ENCODE peak calls at places on chromosomes 16 and 17, in ten cellular contexts. One of them, this sample, is unnamed.

GRCh38 chr17:49393491-49394255 is 21.0 kb downstream of the PHB1 start:
- DNase-seq in AG10803: no peak
- DNase-seq in right lobe of liver: no peak
- DNase-seq in transverse colon: no peak
- DNase-seq in lung: no peak
- DNase-seq in body of pancreas: no peak
- DNase-seq in upper lobe of right lung: no peak
- DNase-seq in cardiac fibroblast: peak; percentile 31
- DNase-seq in AG04450: no peak
- DNase-seq in GM20000: no peak
- DNase-seq in this sample: no peak

GRCh38 chr17:77879226-77879895 is 79.1 kb upstream of the TNRC6C start:
- DNase-seq in AG10803: no peak
- DNase-seq in right lobe of liver: no peak
- DNase-seq in transverse colon: no peak
- DNase-seq in lung: no peak
- DNase-seq in body of pancreas: no peak
- DNase-seq in upper lobe of right lung: no peak
- DNase-seq in cardiac fibroblast: no peak
- DNase-seq in AG04450: no peak
- DNase-seq in GM20000: no peak
- DNase-seq in this sample: no peak

GRCh38 chr17:1872976-1873375 is 43.2 kb downstream of the RPA1 start:
- DNase-seq in AG10803: no peak
- DNase-seq in right lobe of liver: no peak
- DNase-seq in transverse colon: no peak
- DNase-seq in lung: no peak
- DNase-seq in body of pancreas: no peak
- DNase-seq in upper lobe of right lung: no peak
- DNase-seq in cardiac fibroblast: no peak
- DNase-seq in AG04450: no peak
- DNase-seq in GM20000: no peak
- DNase-seq in this sample: no peak

GRCh38 chr17:49580055-49580721 is 4.5 kb downstream of the NXPH3 start:
- DNase-seq in AG10803: no peak
- DNase-seq in right lobe of liver: no peak
- DNase-seq in transverse colon: no peak
- DNase-seq in lung: no peak
- DNase-seq in body of pancreas: no peak
- DNase-seq in upper lobe of right lung: no peak
- DNase-seq in cardiac fibroblast: no peak
- DNase-seq in AG04450: no peak
- DNase-seq in GM20000: no peak
- DNase-seq in this sample: no peak

GRCh38 chr16:88566158-88566557 is 4.0 kb upstream of the ZC3H18 start:
- DNase-seq in AG10803: peak; percentile 31
- DNase-seq in right lobe of liver: no peak
- DNase-seq in transverse colon: no peak
- DNase-seq in lung: no peak
- DNase-seq in body of pancreas: no peak
- DNase-seq in upper lobe of right lung: no peak
- DNase-seq in cardiac fibroblast: peak; percentile 31
- DNase-seq in AG04450: peak; percentile 15
- DNase-seq in GM20000: no peak
- DNase-seq in this sample: peak; percentile 48

GRCh38 chr17:2594657-2595085 is 1.2 kb downstream of the PAFAH1B1 start:
- DNase-seq in AG10803: no peak
- DNase-seq in right lobe of liver: no peak
- DNase-seq in transverse colon: no peak
- DNase-seq in lung: no peak
- DNase-seq in body of pancreas: no peak
- DNase-seq in upper lobe of right lung: no peak
- DNase-seq in cardiac fibroblast: no peak
- DNase-seq in AG04450: no peak
- DNase-seq in GM20000: no peak
- DNase-seq in this sample: no peak

GRCh38 chr17:606501-607243 is 108.0 kb downstream of the VPS53 start:
- DNase-seq in AG10803: peak; percentile 38
- DNase-seq in right lobe of liver: peak; percentile 14
- DNase-seq in transverse colon: no peak
- DNase-seq in lung: no peak
- DNase-seq in body of pancreas: no peak
- DNase-seq in upper lobe of right lung: no peak
- DNase-seq in cardiac fibroblast: peak; percentile 35
- DNase-seq in AG04450: no peak
- DNase-seq in GM20000: no peak
- DNase-seq in this sample: no peak

GRCh38 chr17:6542577-6542976 is 13.8 kb downstream of the PITPNM3 start:
- DNase-seq in AG10803: no peak
- DNase-seq in right lobe of liver: no peak
- DNase-seq in transverse colon: no peak
- DNase-seq in lung: no peak
- DNase-seq in body of pancreas: no peak
- DNase-seq in upper lobe of right lung: no peak
- DNase-seq in cardiac fibroblast: no peak
- DNase-seq in AG04450: no peak
- DNase-seq in GM20000: no peak
- DNase-seq in this sample: no peak

DNA sequence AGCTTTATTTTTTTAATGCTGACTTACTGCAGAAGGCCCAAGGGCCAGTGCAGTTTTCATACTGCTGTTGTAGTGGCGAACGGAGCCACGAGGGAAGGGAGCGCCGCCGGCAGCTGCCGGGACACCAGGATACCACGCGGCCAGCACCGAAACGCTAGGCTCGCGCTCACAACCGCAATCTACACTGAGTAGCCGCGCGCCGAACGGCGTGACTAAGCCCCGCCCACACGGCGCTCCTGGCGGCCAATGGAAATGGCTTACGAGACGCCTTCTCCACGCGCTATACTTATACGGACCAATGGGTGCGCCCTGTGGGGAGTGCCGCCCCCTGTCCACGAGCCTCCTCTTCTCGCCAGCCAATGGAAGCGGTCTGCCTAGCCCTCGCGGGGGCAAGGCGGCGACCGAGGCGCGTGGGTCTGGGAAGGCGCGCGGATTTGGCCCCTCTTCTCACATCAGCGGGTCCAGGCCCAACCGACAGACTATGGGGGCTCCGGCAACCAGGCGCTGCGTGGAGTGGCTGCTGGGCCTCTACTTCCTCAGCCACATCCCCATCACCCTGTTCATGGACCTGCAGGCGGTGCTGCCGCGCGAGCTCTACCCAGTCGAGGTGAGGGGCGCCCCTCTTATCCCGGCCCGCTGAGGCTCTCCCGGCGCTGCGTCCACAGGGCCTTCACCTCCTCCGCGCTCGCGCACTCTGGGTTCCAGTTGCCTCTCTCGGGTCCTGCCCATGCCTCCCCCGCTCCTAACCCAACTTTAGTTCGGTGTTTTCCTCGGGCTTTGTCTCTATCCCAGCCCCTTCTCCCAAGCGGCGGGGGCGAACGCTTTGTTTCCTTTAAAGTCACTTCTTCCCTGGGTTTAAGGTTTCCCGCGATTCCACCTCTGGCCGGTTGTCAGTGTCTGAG is at the start of gene TMEM97:
- DNase-seq in AG10803: peak; percentile 96
- DNase-seq in right lobe of liver: peak; percentile 97
- DNase-seq in transverse colon: peak; percentile 96
- DNase-seq in lung: peak; percentile 97
- DNase-seq in body of pancreas: peak; percentile 98
- DNase-seq in upper lobe of right lung: peak; percentile 98
- DNase-seq in cardiac fibroblast: peak; percentile 98
- DNase-seq in AG04450: peak; percentile 94
- DNase-seq in GM20000: peak; percentile 96
- DNase-seq in this sample: peak; percentile 97
- TF ChIP-seq CTCF in AG10803: peak; percentile 22
- TF ChIP-seq CTCF in right lobe of liver: peak; percentile 29
- TF ChIP-seq CTCF in transverse colon: peak; percentile 8
- TF ChIP-seq CTCF in lung: no peak
- TF ChIP-seq CTCF in body of pancreas: no peak
- TF ChIP-seq CTCF in upper lobe of right lung: peak; percentile 7
- TF ChIP-seq CTCF in cardiac fibroblast: peak; percentile 3
- TF ChIP-seq CTCF in AG04450: peak; percentile 13
- TF ChIP-seq CTCF in GM20000: no peak
- TF ChIP-seq CTCF in this sample: peak; percentile 56

GRCh38 chr16:47019563-47019962 is 46.1 kb upstream of the DNAJA2 start:
- DNase-seq in AG10803: no peak
- DNase-seq in right lobe of liver: no peak
- DNase-seq in transverse colon: no peak
- DNase-seq in lung: no peak
- DNase-seq in body of pancreas: no peak
- DNase-seq in upper lobe of right lung: no peak
- DNase-seq in cardiac fibroblast: peak; percentile 16
- DNase-seq in AG04450: no peak
- DNase-seq in GM20000: no peak
- DNase-seq in this sample: no peak
- TF ChIP-seq CTCF in AG10803: peak; percentile 13
- TF ChIP-seq CTCF in right lobe of liver: no peak
- TF ChIP-seq CTCF in transverse colon: no peak
- TF ChIP-seq CTCF in lung: no peak
- TF ChIP-seq CTCF in body of pancreas: no peak
- TF ChIP-seq CTCF in upper lobe of right lung: peak; percentile 13
- TF ChIP-seq CTCF in cardiac fibroblast: peak; percentile 23
- TF ChIP-seq CTCF in AG04450: peak; percentile 32
- TF ChIP-seq CTCF in GM20000: no peak
- TF ChIP-seq CTCF in this sample: peak; percentile 53

GRCh38 chr17:44115585-44116415 is 7.6 kb downstream of the HDAC5 start:
- DNase-seq in AG10803: peak; percentile 36
- DNase-seq in right lobe of liver: no peak
- DNase-seq in transverse colon: no peak
- DNase-seq in lung: no peak
- DNase-seq in body of pancreas: no peak
- DNase-seq in upper lobe of right lung: no peak
- DNase-seq in cardiac fibroblast: peak; percentile 57
- DNase-seq in AG04450: no peak
- DNase-seq in GM20000: no peak
- DNase-seq in this sample: peak; percentile 35
- TF ChIP-seq CTCF in AG10803: peak; percentile 74
- TF ChIP-seq CTCF in right lobe of liver: peak; percentile 61
- TF ChIP-seq CTCF in transverse colon: peak; percentile 60
- TF ChIP-seq CTCF in lung: no peak
- TF ChIP-seq CTCF in body of pancreas: no peak
- TF ChIP-seq CTCF in upper lobe of right lung: peak; percentile 67
- TF ChIP-seq CTCF in cardiac fibroblast: peak; percentile 93
- TF ChIP-seq CTCF in AG04450: peak; percentile 92
- TF ChIP-seq CTCF in GM20000: peak; percentile 61
- TF ChIP-seq CTCF in this sample: peak; percentile 94

DNA sequence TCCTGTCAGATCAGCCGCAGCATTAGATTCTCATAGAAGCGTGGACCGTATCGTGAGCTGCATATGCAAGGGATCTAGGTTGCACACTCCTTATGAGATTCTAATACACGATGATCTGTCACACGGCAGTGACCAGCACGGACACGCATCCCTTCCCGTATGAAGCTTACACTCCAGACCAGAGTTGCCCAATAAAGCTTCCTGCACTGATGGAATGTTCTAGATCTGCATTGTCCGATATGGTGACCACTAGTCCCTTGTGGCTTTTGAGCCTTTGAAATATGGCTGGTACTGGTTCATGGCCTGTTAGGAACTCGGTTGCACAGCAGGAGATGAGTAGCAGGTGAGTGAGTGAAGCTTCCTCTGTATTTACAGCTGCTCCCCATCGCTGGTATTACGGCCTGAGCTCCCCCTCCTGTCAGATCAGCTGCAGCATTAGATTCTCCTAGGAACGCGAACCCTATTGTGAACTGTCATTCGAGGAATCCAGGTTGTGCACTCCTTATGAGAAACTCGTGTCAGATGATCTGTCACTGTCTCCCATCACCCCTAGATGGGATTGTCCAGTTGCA is 49.8 kb upstream of the ZCCHC14 start:
- DNase-seq in AG10803: no peak
- DNase-seq in right lobe of liver: no peak
- DNase-seq in transverse colon: no peak
- DNase-seq in lung: no peak
- DNase-seq in body of pancreas: no peak
- DNase-seq in upper lobe of right lung: no peak
- DNase-seq in cardiac fibroblast: no peak
- DNase-seq in AG04450: no peak
- DNase-seq in GM20000: no peak
- DNase-seq in this sample: no peak
- TF ChIP-seq CTCF in AG10803: no peak
- TF ChIP-seq CTCF in right lobe of liver: no peak
- TF ChIP-seq CTCF in transverse colon: no peak
- TF ChIP-seq CTCF in lung: no peak
- TF ChIP-seq CTCF in body of pancreas: no peak
- TF ChIP-seq CTCF in upper lobe of right lung: no peak
- TF ChIP-seq CTCF in cardiac fibroblast: no peak
- TF ChIP-seq CTCF in AG04450: no peak
- TF ChIP-seq CTCF in GM20000: no peak
- TF ChIP-seq CTCF in this sample: no peak

GRCh38 chr16:15041260-15042011 is 14.4 kb downstream of the NTAN1 start:
- DNase-seq in AG10803: peak; percentile 79
- DNase-seq in right lobe of liver: peak; percentile 89
- DNase-seq in transverse colon: peak; percentile 78
- DNase-seq in lung: peak; percentile 67
- DNase-seq in body of pancreas: no peak
- DNase-seq in upper lobe of right lung: peak; percentile 85
- DNase-seq in cardiac fibroblast: peak; percentile 81
- DNase-seq in AG04450: no peak
- DNase-seq in GM20000: no peak
- DNase-seq in this sample: no peak
- TF ChIP-seq CTCF in AG10803: peak; percentile 35
- TF ChIP-seq CTCF in right lobe of liver: peak; percentile 38
- TF ChIP-seq CTCF in transverse colon: no peak
- TF ChIP-seq CTCF in lung: no peak
- TF ChIP-seq CTCF in body of pancreas: no peak
- TF ChIP-seq CTCF in upper lobe of right lung: peak; percentile 20
- TF ChIP-seq CTCF in cardiac fibroblast: peak; percentile 4
- TF ChIP-seq CTCF in AG04450: no peak
- TF ChIP-seq CTCF in GM20000: no peak
- TF ChIP-seq CTCF in this sample: no peak

DNA sequence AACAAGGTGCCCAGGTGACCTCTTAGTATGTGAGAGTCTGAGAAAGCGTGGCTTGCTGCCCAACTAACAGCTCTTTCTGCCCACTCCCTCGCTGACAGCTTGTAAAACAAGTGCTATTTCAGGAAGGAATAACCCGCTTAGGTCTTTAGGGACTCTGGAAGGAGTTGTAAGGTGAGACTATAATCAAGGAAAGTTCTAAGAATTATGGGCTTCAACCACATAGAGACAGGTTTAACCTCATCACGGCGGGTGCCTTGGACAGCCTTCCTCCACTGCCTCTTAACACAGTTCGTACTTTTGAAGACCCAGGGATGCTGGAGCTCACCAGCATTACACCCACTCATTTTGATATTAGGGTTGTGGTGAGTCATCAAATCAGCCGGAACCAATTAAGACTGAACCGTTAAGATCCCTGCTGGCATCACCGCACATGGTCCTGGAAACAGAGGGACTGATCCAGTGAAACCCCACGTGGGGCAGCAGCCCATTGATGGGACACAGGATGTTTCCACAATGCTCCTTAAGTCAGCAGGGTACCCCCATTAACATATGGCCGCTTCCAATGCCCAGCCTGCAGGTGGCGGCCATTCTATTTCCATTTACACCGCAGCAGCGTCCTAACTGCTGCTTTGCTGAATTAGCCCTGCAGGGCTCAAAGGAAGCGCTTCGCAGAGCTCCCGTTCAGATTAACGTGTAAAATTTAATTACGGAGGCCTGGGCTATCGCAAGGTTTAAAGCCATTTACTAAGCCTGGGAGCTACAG is 176.6 kb upstream of the SDK2 start:
- DNase-seq in AG10803: peak; percentile 34
- DNase-seq in right lobe of liver: no peak
- DNase-seq in transverse colon: peak; percentile 23
- DNase-seq in lung: no peak
- DNase-seq in body of pancreas: no peak
- DNase-seq in upper lobe of right lung: no peak
- DNase-seq in cardiac fibroblast: peak; percentile 10
- DNase-seq in AG04450: no peak
- DNase-seq in GM20000: no peak
- DNase-seq in this sample: no peak
- TF ChIP-seq CTCF in AG10803: peak; percentile 12
- TF ChIP-seq CTCF in right lobe of liver: no peak
- TF ChIP-seq CTCF in transverse colon: peak; percentile 52
- TF ChIP-seq CTCF in lung: peak; percentile 25
- TF ChIP-seq CTCF in body of pancreas: no peak
- TF ChIP-seq CTCF in upper lobe of right lung: peak; percentile 23
- TF ChIP-seq CTCF in cardiac fibroblast: no peak
- TF ChIP-seq CTCF in AG04450: no peak
- TF ChIP-seq CTCF in GM20000: no peak
- TF ChIP-seq CTCF in this sample: no peak